ENCODE peak calls at places on chromosomes 12 and 14, in seven cellular contexts. X is HepG2, L is transverse colon, H is suprapubic skin, E is sigmoid colon, F is esophagus muscularis mucosa, J is SK-N-SH. W is an unnamed sample.

GRCh38 chr12:1504304-1505150 is 89.9 kb downstream of the FBXL14 start:
- DNase-seq in X (no peak), L (peak), H (no peak), E (no peak), F (no peak), J (no peak), W (no peak)

GRCh38 chr14:68685419-68686211 is 107.3 kb downstream of the ZFP36L1 start:
- DNase-seq in X (peak), L (peak), H (no peak), E (peak), F (no peak), J (no peak), W (no peak)

GRCh38 chr14:89572566-89573398 is 155.7 kb upstream of the FOXN3 start:
- DNase-seq in X (no peak), L (no peak), H (no peak), E (no peak), F (no peak), J (no peak), W (no peak)

GRCh38 chr12:3233813-3234212 is 156.6 kb downstream of the TSPAN9 start:
- DNase-seq in X (no peak), L (no peak), H (no peak), E (no peak), F (no peak), J (no peak), W (no peak)

GRCh38 chr14:33738029-33738428 is 212.8 kb downstream of the EGLN3 start:
- DNase-seq in X (no peak), L (no peak), H (no peak), E (no peak), F (no peak), J (no peak), W (no peak)

GRCh38 chr14:25411933-25412757 is 362.2 kb upstream of the STXBP6 start:
- DNase-seq in X (no peak), L (no peak), H (no peak), E (peak), F (no peak), J (no peak), W (no peak)

GRCh38 chr14:65000868-65001600 is 14.3 kb downstream of the FNTB start:
- DNase-seq in X (no peak), L (no peak), H (no peak), E (no peak), F (no peak), J (no peak), W (no peak)

GRCh38 chr12:42588308-42588836 is 1.2 kb downstream of the PRICKLE1 start:
- DNase-seq in X (no peak), L (no peak), H (no peak), E (no peak), F (peak), J (no peak), W (no peak)

GRCh38 chr12:109027767-109028166 is 6.9 kb upstream of the SVOP start:
- DNase-seq in X (no peak), L (no peak), H (no peak), E (no peak), F (no peak), J (no peak), W (no peak)

GRCh38 chr14:103500148-103500990 is 22.3 kb downstream of the CKB start:
- DNase-seq in X (peak), L (peak), H (peak), E (peak), F (peak), J (peak), W (peak)

GRCh38 chr14:104927901-104928300 is 3.2 kb downstream of the PLD4 start:
- DNase-seq in X (no peak), L (no peak), H (no peak), E (no peak), F (no peak), J (no peak), W (no peak)

GRCh38 chr14:74407021-74407800 is 18.8 kb downstream of the SYNDIG1L start:
- DNase-seq in X (no peak), L (no peak), H (no peak), E (peak), F (no peak), J (no peak), W (no peak)

GRCh38 chr12:109153711-109154434 is 37.5 kb downstream of the ACACB start:
- DNase-seq in X (peak), L (no peak), H (no peak), E (peak), F (no peak), J (peak), W (peak)

GRCh38 chr14:60090864-60091519 is 731 bp upstream of the PCNX4 start:
- DNase-seq in X (no peak), L (peak), H (peak), E (peak), F (no peak), J (peak), W (peak)

GRCh38 chr12:70241845-70242244 is 1.4 kb upstream of the CNOT2 start:
- DNase-seq in X (no peak), L (no peak), H (no peak), E (no peak), F (no peak), J (no peak), W (no peak)

GRCh38 chr12:45674583-45674982 is 54.9 kb upstream of the ARID2 start:
- DNase-seq in X (no peak), L (no peak), H (no peak), E (peak), F (no peak), J (no peak), W (peak)

GRCh38 chr14:67622675-67623074 is 3.0 kb downstream of the ARG2 start:
- DNase-seq in X (peak), L (no peak), H (no peak), E (peak), F (no peak), J (no peak), W (no peak)

DNA sequence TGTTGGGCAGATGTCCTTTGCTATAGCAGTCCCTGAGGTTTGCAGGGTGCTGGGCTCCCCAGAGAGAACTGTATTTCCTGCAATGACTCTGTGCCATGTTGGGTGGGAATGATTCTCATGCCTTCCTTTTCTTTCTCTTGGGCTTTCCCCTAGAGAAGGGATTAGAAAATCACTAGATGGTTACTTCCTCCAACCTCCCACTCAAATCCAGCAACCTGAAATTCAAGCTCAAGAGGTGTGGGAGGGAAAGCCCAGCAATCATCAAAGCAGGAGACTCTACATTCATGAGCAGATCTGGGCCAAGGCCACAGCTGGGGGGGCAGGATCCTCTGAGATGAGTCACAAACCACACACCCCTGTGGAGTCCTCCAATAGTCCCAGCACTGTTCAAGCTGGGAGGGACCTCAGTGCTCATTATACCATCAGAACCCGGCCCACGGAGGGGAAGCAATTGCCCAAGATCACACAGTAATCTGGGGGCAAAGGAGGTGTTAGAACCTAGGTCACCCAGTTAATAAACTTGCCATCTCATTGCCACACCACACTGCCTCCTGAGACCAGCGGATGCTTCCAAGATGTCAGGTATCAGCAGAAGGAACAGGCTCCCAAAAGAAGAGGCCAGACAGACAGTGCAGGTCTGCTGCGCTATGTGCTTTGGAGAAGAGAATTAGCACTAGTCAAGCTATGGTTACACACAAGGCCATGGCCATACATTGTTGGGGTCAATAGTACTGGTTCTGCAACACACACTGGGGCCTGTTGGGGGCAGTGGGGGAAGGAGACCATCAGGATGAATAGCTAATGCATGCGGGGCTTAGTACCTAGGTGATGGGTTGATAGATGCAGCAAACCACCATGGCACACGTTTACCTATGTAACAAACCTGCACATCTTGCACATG is 65.7 kb downstream of the TTC9 start:
- DNase-seq in X (peak), L (no peak), H (no peak), E (no peak), F (no peak), J (no peak), W (no peak)
- TF ChIP-seq EP300 in X (peak), L (no peak), H (no peak), E (no peak), F (no peak), J (no peak), W (no peak)

GRCh38 chr12:93314177-93314497 is 63.6 kb upstream of the NUDT4 start:
- DNase-seq in X (no peak), L (no peak), H (no peak), E (no peak), F (no peak), J (no peak), W (no peak)

GRCh38 chr12:93316623-93316971 is 61.1 kb upstream of the NUDT4 start:
- DNase-seq in X (no peak), L (no peak), H (no peak), E (no peak), F (no peak), J (no peak), W (no peak)

GRCh38 chr12:93315385-93315906 is 62.3 kb upstream of the NUDT4 start:
- DNase-seq in X (no peak), L (no peak), H (no peak), E (no peak), F (no peak), J (no peak), W (no peak)

GRCh38 chr12:93317227-93317626 is 60.5 kb upstream of the NUDT4 start:
- DNase-seq in X (peak), L (peak), H (no peak), E (no peak), F (no peak), J (no peak), W (no peak)

GRCh38 chr12:93315907-93316622 is 61.7 kb upstream of the NUDT4 start:
- DNase-seq in X (no peak), L (no peak), H (no peak), E (no peak), F (no peak), J (no peak), W (no peak)
- TF ChIP-seq POLR2AphosphoS5 in X (no peak), L (no peak), H (no peak), E (no peak), F (no peak), J (no peak), W (no peak)

DNA sequence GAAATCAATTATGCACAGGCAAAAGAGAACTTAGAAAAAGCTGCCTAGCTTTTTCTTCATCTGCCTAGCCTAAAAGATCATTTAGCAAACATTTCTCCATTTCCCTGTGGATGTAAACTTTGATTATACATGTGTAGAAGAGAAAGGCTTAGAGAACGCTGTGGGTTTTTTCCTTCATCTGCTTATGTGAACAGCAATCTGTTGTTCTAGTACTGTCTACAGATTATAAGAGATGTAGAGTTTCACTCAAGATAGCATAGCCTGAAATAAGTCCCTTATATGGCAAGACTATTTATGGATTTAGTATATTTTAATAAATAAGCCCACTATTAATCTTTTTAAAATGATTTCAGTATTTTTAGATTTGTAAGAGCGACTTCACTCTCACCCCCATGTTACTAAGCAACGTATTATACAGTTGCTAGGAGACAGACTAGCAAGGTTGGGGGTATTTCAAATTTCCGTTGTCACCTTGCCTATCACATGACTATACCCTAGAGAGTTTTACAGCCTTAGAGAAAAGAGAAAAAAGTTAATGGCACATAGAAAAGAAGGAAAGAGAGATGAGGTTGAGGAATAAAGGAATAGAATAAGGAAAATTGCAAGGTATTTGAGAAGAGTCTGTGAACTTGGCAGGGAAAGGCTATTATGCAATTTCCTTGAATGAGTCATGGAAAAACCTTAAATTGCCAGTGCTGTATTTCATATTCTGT is 12.2 kb upstream of the TUBA1A start:
- DNase-seq in X (no peak), L (no peak), H (no peak), E (no peak), F (no peak), J (peak), W (no peak)
- TF ChIP-seq EP300 in X (no peak), L (no peak), H (no peak), E (peak), F (no peak), J (no peak), W (no peak)

GRCh38 chr12:23204933-23205778 is 580.2 kb downstream of the ETNK1 start:
- DNase-seq in X (peak), L (no peak), H (no peak), E (no peak), F (no peak), J (peak), W (no peak)
- TF ChIP-seq POLR2AphosphoS5 in X (no peak), L (no peak), H (no peak), E (no peak), F (no peak), J (no peak), W (no peak)

DNA sequence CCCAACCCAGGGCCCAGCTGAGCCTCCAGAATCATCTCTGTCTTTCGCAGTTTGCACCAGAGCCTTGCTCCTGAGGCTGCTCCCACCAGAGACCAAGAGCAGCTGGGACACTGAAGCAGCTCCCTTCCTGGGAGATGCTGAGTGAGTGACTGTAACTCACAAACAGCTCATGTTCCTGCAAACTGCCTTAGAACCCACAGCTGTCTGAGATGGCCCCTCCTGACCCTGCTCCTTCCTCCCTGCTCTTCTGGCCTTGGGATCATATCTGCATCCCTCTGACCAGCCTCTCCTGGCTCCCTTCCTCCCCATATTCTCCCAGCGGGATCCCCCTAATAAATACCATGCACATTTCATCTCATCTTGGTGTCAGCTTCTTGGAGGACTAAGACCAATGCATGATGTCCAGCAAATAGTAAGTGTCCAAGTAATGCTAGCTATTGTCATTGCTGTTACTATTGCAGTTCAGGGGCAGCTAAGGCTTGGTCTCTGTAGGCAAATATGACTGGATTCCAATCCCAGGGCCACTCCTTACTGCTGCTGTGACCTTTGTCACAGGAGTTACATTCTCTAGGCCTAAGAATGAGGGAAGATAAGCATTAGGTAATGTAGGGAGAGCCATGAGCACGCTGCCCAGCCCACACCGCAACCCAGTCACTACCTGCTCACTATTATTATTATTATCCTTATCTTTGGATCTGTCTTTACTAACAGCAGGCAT is 47.9 kb downstream of the SYNE3 start:
- DNase-seq in X (peak), L (peak), H (no peak), E (no peak), F (no peak), J (no peak), W (peak)
- TF ChIP-seq EP300 in X (peak), L (no peak), H (no peak), E (no peak), F (no peak), J (no peak), W (no peak)

DNA sequence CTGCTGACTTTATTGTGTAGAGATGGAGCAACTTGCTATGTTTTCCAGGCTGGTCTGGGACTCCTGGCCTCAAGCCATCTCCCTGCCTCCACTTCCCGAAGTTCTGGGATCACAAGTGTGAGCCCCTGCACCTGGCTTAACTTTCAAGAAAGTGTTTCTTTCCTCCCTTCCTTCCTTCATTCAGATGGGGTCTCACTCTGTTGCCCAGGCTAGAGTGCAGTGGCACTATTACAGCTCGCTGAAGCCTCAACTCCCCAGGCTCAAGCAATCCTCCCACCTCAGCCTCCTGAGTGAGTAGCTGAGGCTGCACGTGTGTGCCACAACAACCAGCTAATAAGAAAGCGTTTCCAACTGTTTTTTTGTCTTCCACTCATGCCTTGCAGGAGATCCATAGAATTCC is 185.6 kb upstream of the AMIGO2 start:
- DNase-seq in X (no peak), L (no peak), H (no peak), E (no peak), F (peak), J (no peak), W (no peak)
- TF ChIP-seq POLR2AphosphoS5 in X (no peak), L (no peak), H (no peak), E (no peak), F (no peak), J (no peak), W (no peak)

DNA sequence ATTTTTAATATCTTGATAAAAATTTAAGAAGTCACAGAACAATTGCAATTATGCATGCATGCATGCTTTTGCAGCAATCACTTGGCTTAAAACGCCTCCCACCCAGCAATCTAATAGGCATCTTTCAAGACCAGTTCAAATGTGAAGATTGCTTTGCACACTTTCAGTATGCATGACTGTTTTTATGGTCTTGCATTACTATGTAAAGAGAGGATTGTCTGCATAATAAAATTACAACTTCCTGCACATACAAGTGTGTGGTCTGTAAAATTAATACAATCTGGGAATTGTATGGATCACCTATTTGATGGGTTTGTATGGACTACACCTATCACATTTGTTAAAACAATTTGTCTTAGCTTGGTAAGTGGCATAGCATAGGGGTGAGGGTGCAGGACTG is 48.7 kb downstream of the E2F7 start:
- DNase-seq in X (no peak), L (no peak), H (no peak), E (no peak), F (no peak), J (no peak), W (no peak)
- TF ChIP-seq EP300 in X (no peak), L (no peak), H (no peak), E (no peak), F (no peak), J (no peak), W (no peak)